ENCODE peak calls at places on chromosome X, in five cellular contexts. O is Panc1, U is Karpas-422, A is IMR-90, Y is fibroblast of lung. R is an unnamed sample.

GRCh38 chrX:18377802-18378201 is 23.3 kb upstream of the SCML2 start:
- DNase-seq in Y (no peak), O (no peak), A (peak), U (peak), R (no peak)

GRCh38 chrX:9164086-9164485 is 130.2 kb upstream of the FAM9B start:
- DNase-seq in Y (peak), O (no peak), U (no peak), A (peak), R (no peak)

GRCh38 chrX:41922125-41922521 is 1.2 kb downstream of the CASK start:
- DNase-seq in A (peak), Y (peak), U (no peak), O (no peak), R (no peak)

GRCh38 chrX:53357799-53358530 is 64.5 kb downstream of the SMC1A start:
- DNase-seq in Y (peak), A (peak), U (no peak), O (no peak), R (no peak)

GRCh38 chrX:109890910-109891502 is 111.9 kb upstream of the TMEM164 start:
- DNase-seq in A (peak), Y (peak), U (peak), O (peak), R (peak)

GRCh38 chrX:35622601-35623000 is 175.5 kb upstream of the MAGEB16 start:
- DNase-seq in U (no peak), Y (no peak), A (no peak), O (no peak), R (no peak)

GRCh38 chrX:117092641-117093040 is 629.9 kb upstream of the CT83 start:
- DNase-seq in U (no peak), A (no peak), Y (no peak), O (no peak), R (no peak)

GRCh38 chrX:151019837-151020236 is 36.7 kb downstream of the HMGB3 start:
- DNase-seq in Y (peak), U (no peak), O (no peak), A (peak), R (no peak)

GRCh38 chrX:24694825-24695224 is 1.1 kb downstream of the POLA1 start:
- DNase-seq in Y (no peak), O (no peak), U (no peak), A (peak), R (no peak)

GRCh38 chrX:110381216-110381615 is 22.6 kb downstream of the RTL9 start:
- DNase-seq in A (peak), O (no peak), U (no peak), Y (peak), R (no peak)

GRCh38 chrX:347351-348117 is 28.9 kb upstream of the GTPBP6 start:
- DNase-seq in U (no peak), Y (no peak), A (no peak), O (no peak), R (peak)

GRCh38 chrX:24355095-24355494 is 5.3 kb upstream of the SUPT20HL1 start:
- DNase-seq in Y (peak), O (no peak), U (no peak), A (peak), R (no peak)

GRCh38 chrX:2589186-2590020 is 88.6 kb upstream of the DHRSX start:
- DNase-seq in Y (peak), A (peak), U (no peak), O (no peak), R (peak)

GRCh38 chrX:119410027-119410819 is 11.1 kb downstream of the SLC25A43 start:
- DNase-seq in A (peak), Y (peak), O (no peak), U (no peak), R (peak)

GRCh38 chrX:72495041-72495440 is 77.6 kb downstream of the HDAC8 start:
- DNase-seq in O (no peak), U (no peak), A (no peak), Y (no peak), R (no peak)

GRCh38 chrX:43436497-43436896 is 219.6 kb upstream of the MAOA start:
- DNase-seq in U (no peak), Y (no peak), A (no peak), O (no peak), R (no peak)

GRCh38 chrX:109374276-109374960 is 107.5 kb downstream of the GUCY2F start:
- DNase-seq in Y (peak), U (no peak), O (no peak), A (no peak), R (no peak)

GRCh38 chrX:134727363-134727762 is 69.1 kb upstream of the PLAC1 start:
- DNase-seq in Y (no peak), U (no peak), O (peak), A (no peak), R (no peak)

GRCh38 chrX:153488231-153488914 is 6.4 kb upstream of the BGN start:
- DNase-seq in O (no peak), A (peak), U (no peak), Y (peak), R (peak)

GRCh38 chrX:38799995-38800394 is 1.3 kb upstream of the MID1IP1 start:
- DNase-seq in A (no peak), O (no peak), Y (no peak), U (no peak), R (no peak)

GRCh38 chrX:313546-313945 is 5.0 kb downstream of the GTPBP6 start:
- DNase-seq in Y (no peak), O (no peak), A (no peak), U (no peak), R (peak)

GRCh38 chrX:3176439-3176820 is 135.2 kb downstream of the ARSF start:
- DNase-seq in Y (peak), U (no peak), O (no peak), A (peak), R (no peak)

GRCh38 chrX:9349572-9350259 is 115.1 kb upstream of the TBL1X start:
- DNase-seq in O (no peak), A (peak), U (no peak), Y (peak), R (no peak)

GRCh38 chrX:103063191-103063845 is 653 bp downstream of the BEX1 start:
- DNase-seq in Y (peak), O (no peak), U (no peak), A (peak), R (no peak)

GRCh38 chrX:108230562-108230961 is 139.0 kb downstream of the ATG4A start:
- DNase-seq in A (no peak), U (no peak), O (no peak), Y (no peak), R (no peak)

GRCh38 chrX:103414561-103414960 is 38.2 kb downstream of the BEX3 start:
- DNase-seq in A (no peak), U (no peak), Y (no peak), O (no peak), R (no peak)

GRCh38 chrX:41522071-41522470 is 74.9 kb downstream of the NYX start:
- DNase-seq in A (no peak), Y (no peak), O (no peak), U (no peak), R (no peak)

GRCh38 chrX:24019448-24019847 is 7.5 kb downstream of the KLHL15 start:
- DNase-seq in U (no peak), A (no peak), Y (no peak), O (no peak), R (no peak)

GRCh38 chrX:22095306-22095705 is 63.2 kb downstream of the PHEX start:
- DNase-seq in Y (peak), U (no peak), A (peak), O (no peak), R (no peak)

GRCh38 chrX:74422576-74423288 is 1.4 kb downstream of the SLC16A2 start:
- DNase-seq in A (peak), U (no peak), Y (peak), O (no peak), R (peak)
- H3K4me3 ChIP-seq in A (peak), U (no peak), Y (peak), O (peak), R (peak)

DNA sequence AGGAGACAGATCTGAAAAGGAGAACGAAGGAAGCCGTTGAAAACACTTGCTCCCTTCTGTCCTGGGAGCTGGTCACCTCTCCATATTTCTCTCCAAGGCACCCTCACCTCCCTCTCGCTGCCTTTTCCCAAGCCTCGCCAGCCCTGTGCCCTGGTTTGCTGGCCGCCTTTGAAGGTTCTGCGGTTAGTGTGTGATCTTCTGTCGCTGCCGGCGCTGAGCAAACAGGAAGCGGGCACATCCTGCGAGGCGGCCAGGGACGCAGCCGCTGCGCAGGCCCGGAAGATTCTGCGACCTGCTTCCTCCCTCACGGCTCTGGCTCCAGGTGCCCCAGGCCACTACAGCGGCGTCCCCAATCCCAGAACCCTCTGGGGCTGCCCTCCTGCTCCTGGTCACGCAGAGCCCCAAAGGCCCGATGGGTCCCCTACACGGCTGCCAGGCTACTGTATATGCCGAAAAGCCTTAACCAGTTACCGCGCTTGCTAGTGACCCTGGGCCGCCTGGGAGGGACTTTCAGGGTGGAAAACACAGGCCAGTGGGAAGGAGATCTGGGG is 2.5 kb upstream of the SASH3 start:
- DNase-seq in A (no peak), Y (no peak), O (no peak), U (peak), R (no peak)
- H3K27ac ChIP-seq in A (no peak), Y (no peak), O (no peak), U (peak), R (no peak)

GRCh38 chrX:149962859-149963757 is 24.8 kb upstream of the EOLA2 start:
- DNase-seq in A (peak), Y (peak), U (peak), O (peak), R (no peak)
- H3K4me3 ChIP-seq in A (no peak), Y (no peak), U (no peak), O (no peak), R (no peak)

GRCh38 chrX:30880058-30880457 is 9.0 kb downstream of the TAB3 start:
- DNase-seq in O (no peak), Y (no peak), U (no peak), A (no peak), R (no peak)

GRCh38 chrX:30876367-30876766 is 12.7 kb downstream of the TAB3 start:
- DNase-seq in O (no peak), Y (no peak), A (no peak), U (no peak), R (no peak)

GRCh38 chrX:30870572-30870971 is 18.5 kb downstream of the TAB3 start:
- DNase-seq in Y (no peak), O (no peak), A (no peak), U (no peak), R (no peak)

GRCh38 chrX:30874851-30875250 is 14.2 kb downstream of the TAB3 start:
- DNase-seq in A (no peak), U (no peak), Y (no peak), O (no peak), R (no peak)

GRCh38 chrX:30875957-30876356 is 13.1 kb downstream of the TAB3 start:
- DNase-seq in O (no peak), U (no peak), Y (peak), A (peak), R (no peak)
- H3K27ac ChIP-seq in O (no peak), U (no peak), Y (peak), A (no peak), R (no peak)

GRCh38 chrX:19863237-19864223 is 23.9 kb downstream of the SH3KBP1 start:
- DNase-seq in U (peak), A (peak), Y (no peak), O (no peak), R (no peak)
- H3K4me3 ChIP-seq in U (peak), A (no peak), Y (no peak), O (no peak), R (no peak)